ENCODE peak calls at places on chromosomes 13 and 19, in seven cellular contexts. One of them, this sample, is unnamed.

GRCh38 chr19:31280266-31281006 is 68.8 kb downstream of the TSHZ3 start:
- DNase-seq in tibial nerve: no peak
- DNase-seq in CD4-positive, alpha-beta T cell: no peak
- DNase-seq in choroid plexus epithelial cell: no peak
- DNase-seq in H1: no peak
- DNase-seq in PC-9: no peak
- DNase-seq in kidney epithelial cell: no peak
- DNase-seq in this sample: peak

GRCh38 chr13:111398715-111399299 is 78.4 kb downstream of the TEX29 start:
- DNase-seq in tibial nerve: no peak
- DNase-seq in CD4-positive, alpha-beta T cell: no peak
- DNase-seq in choroid plexus epithelial cell: no peak
- DNase-seq in H1: no peak
- DNase-seq in PC-9: no peak
- DNase-seq in kidney epithelial cell: no peak
- DNase-seq in this sample: no peak

GRCh38 chr19:30877591-30878230 is 471.5 kb downstream of the TSHZ3 start:
- DNase-seq in tibial nerve: no peak
- DNase-seq in CD4-positive, alpha-beta T cell: no peak
- DNase-seq in choroid plexus epithelial cell: no peak
- DNase-seq in H1: no peak
- DNase-seq in PC-9: no peak
- DNase-seq in kidney epithelial cell: no peak
- DNase-seq in this sample: no peak

GRCh38 chr13:91245283-91245682 is 102.2 kb upstream of the MIR17HG start:
- DNase-seq in tibial nerve: no peak
- DNase-seq in CD4-positive, alpha-beta T cell: no peak
- DNase-seq in choroid plexus epithelial cell: no peak
- DNase-seq in H1: no peak
- DNase-seq in PC-9: no peak
- DNase-seq in kidney epithelial cell: no peak
- DNase-seq in this sample: no peak

GRCh38 chr13:50080856-50081105 is 65.5 kb downstream of the KCNRG start:
- DNase-seq in tibial nerve: no peak
- DNase-seq in CD4-positive, alpha-beta T cell: no peak
- DNase-seq in choroid plexus epithelial cell: peak
- DNase-seq in H1: no peak
- DNase-seq in PC-9: no peak
- DNase-seq in kidney epithelial cell: no peak
- DNase-seq in this sample: peak

GRCh38 chr19:29554149-29554548 is 28.4 kb downstream of the VSTM2B start:
- DNase-seq in tibial nerve: no peak
- DNase-seq in CD4-positive, alpha-beta T cell: no peak
- DNase-seq in choroid plexus epithelial cell: no peak
- DNase-seq in H1: no peak
- DNase-seq in PC-9: no peak
- DNase-seq in kidney epithelial cell: no peak
- DNase-seq in this sample: no peak

GRCh38 chr13:85080726-85081125 is 718.5 kb downstream of the SLITRK6 start:
- DNase-seq in tibial nerve: no peak
- DNase-seq in CD4-positive, alpha-beta T cell: no peak
- DNase-seq in choroid plexus epithelial cell: no peak
- DNase-seq in H1: no peak
- DNase-seq in PC-9: peak
- DNase-seq in kidney epithelial cell: no peak
- DNase-seq in this sample: no peak

GRCh38 chr13:51832471-51833152 is 12.4 kb downstream of the TMEM272 start:
- DNase-seq in tibial nerve: no peak
- DNase-seq in CD4-positive, alpha-beta T cell: peak
- DNase-seq in choroid plexus epithelial cell: peak
- DNase-seq in H1: no peak
- DNase-seq in PC-9: peak
- DNase-seq in kidney epithelial cell: no peak
- DNase-seq in this sample: no peak

GRCh38 chr13:106096661-106097092 is 438.8 kb downstream of the EFNB2 start:
- DNase-seq in tibial nerve: no peak
- DNase-seq in CD4-positive, alpha-beta T cell: no peak
- DNase-seq in choroid plexus epithelial cell: no peak
- DNase-seq in H1: no peak
- DNase-seq in PC-9: peak
- DNase-seq in kidney epithelial cell: peak
- DNase-seq in this sample: peak

GRCh38 chr19:18230941-18231734 is 4.9 kb upstream of the PDE4C start:
- DNase-seq in tibial nerve: no peak
- DNase-seq in CD4-positive, alpha-beta T cell: no peak
- DNase-seq in choroid plexus epithelial cell: peak
- DNase-seq in H1: peak
- DNase-seq in PC-9: no peak
- DNase-seq in kidney epithelial cell: no peak
- DNase-seq in this sample: no peak

GRCh38 chr13:52847682-52848432 is 583 bp downstream of the PCDH8 start:
- DNase-seq in tibial nerve: no peak
- DNase-seq in CD4-positive, alpha-beta T cell: no peak
- DNase-seq in choroid plexus epithelial cell: no peak
- DNase-seq in H1: no peak
- DNase-seq in PC-9: no peak
- DNase-seq in kidney epithelial cell: no peak
- DNase-seq in this sample: no peak

GRCh38 chr13:52847322-52847681 is 1.1 kb downstream of the PCDH8 start:
- DNase-seq in tibial nerve: no peak
- DNase-seq in CD4-positive, alpha-beta T cell: no peak
- DNase-seq in choroid plexus epithelial cell: no peak
- DNase-seq in H1: no peak
- DNase-seq in PC-9: no peak
- DNase-seq in kidney epithelial cell: no peak
- DNase-seq in this sample: no peak

GRCh38 chr13:52845334-52845761 is 3.1 kb downstream of the PCDH8 start:
- DNase-seq in tibial nerve: no peak
- DNase-seq in CD4-positive, alpha-beta T cell: no peak
- DNase-seq in choroid plexus epithelial cell: no peak
- DNase-seq in H1: no peak
- DNase-seq in PC-9: no peak
- DNase-seq in kidney epithelial cell: no peak
- DNase-seq in this sample: no peak

GRCh38 chr13:52846567-52847321 is 1.7 kb downstream of the PCDH8 start:
- DNase-seq in tibial nerve: peak
- DNase-seq in CD4-positive, alpha-beta T cell: no peak
- DNase-seq in choroid plexus epithelial cell: peak
- DNase-seq in H1: peak
- DNase-seq in PC-9: no peak
- DNase-seq in kidney epithelial cell: no peak
- DNase-seq in this sample: no peak

DNA sequence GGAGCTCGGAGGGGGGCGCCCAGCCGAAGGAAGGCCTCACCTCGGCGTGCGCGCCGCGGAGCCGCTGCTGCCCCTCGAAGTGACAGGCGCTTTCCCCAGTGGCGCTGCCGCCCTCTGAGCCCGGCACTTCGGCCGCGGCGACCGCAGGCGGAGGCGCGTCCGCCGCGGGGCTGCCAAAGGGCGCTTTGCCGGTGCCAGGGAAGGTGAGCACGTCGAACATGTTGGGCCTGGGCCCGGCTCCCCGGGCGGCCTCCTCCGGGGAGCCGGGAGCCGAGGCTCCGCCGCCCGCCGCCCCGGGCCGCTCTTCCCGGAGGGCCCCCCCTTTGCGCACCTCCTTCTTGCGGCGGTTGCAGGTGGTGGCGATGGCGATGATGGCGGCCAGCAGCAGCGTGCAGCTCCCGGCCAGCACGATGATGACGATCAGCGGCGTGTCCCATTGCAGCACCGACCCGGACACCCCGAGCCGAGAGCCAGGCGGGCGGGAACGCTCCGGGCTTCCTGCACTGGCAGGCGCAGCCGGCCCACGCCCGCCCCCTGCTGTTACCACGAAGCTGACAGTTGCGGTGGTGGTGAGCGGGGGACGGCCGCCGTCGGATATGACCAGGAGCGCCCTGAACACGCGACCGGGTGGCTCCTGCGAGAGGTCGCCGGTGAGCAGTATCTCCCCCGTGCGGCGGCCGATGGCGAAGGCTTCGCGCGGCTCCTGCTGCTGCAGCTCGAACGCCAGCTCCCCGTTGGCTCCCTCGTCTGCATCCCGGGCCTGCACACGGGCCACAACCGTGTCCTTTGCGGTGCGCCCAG is 2.5 kb downstream of the PCDH8 start:
- DNase-seq in tibial nerve: no peak
- DNase-seq in CD4-positive, alpha-beta T cell: no peak
- DNase-seq in choroid plexus epithelial cell: peak
- DNase-seq in H1: peak
- DNase-seq in PC-9: no peak
- DNase-seq in kidney epithelial cell: no peak
- DNase-seq in this sample: no peak
- TF ChIP-seq CTCF in tibial nerve: no peak
- TF ChIP-seq CTCF in CD4-positive, alpha-beta T cell: no peak
- TF ChIP-seq CTCF in choroid plexus epithelial cell: peak
- TF ChIP-seq CTCF in H1: no peak
- TF ChIP-seq CTCF in PC-9: no peak
- TF ChIP-seq CTCF in kidney epithelial cell: peak
- TF ChIP-seq CTCF in this sample: peak

DNA sequence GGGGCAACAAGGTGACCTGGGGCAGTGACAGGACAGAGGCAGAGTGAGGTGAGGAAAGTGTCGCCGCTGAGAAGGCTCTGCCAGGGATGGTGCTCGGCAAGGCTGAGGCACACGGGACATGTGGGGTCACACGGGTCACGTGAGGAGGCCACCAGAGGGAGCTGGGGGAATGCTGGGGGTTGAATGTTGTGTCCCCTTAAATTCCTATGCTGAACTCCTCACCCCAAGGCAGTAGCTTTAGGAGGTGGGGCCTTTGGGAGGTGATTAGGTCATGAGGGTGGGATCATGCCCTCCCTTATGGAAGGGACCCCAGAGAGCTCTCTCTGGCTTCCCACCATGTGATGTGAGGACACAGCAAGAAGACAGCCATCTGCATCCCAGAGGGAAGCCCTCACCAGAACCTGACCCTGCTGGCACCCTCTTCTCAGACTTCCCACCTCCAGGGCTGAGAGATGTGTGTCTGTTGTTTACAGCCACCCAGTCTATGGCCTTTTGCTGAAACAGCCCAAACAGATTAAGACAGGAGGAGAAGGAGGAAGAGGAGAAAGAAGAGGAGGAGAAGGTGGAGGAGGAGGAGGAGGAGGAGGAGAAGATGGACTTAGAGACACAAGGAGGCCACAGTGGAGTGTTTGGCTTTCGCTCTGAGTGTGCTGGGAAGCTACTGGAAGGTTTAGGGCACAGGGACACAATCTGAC is 35.4 kb downstream of the RFX2 start:
- DNase-seq in tibial nerve: no peak
- DNase-seq in CD4-positive, alpha-beta T cell: no peak
- DNase-seq in choroid plexus epithelial cell: no peak
- DNase-seq in H1: no peak
- DNase-seq in PC-9: no peak
- DNase-seq in kidney epithelial cell: no peak
- DNase-seq in this sample: no peak
- TF ChIP-seq CTCF in tibial nerve: no peak
- TF ChIP-seq CTCF in CD4-positive, alpha-beta T cell: no peak
- TF ChIP-seq CTCF in choroid plexus epithelial cell: no peak
- TF ChIP-seq CTCF in H1: peak
- TF ChIP-seq CTCF in PC-9: no peak
- TF ChIP-seq CTCF in kidney epithelial cell: no peak
- TF ChIP-seq CTCF in this sample: no peak

DNA sequence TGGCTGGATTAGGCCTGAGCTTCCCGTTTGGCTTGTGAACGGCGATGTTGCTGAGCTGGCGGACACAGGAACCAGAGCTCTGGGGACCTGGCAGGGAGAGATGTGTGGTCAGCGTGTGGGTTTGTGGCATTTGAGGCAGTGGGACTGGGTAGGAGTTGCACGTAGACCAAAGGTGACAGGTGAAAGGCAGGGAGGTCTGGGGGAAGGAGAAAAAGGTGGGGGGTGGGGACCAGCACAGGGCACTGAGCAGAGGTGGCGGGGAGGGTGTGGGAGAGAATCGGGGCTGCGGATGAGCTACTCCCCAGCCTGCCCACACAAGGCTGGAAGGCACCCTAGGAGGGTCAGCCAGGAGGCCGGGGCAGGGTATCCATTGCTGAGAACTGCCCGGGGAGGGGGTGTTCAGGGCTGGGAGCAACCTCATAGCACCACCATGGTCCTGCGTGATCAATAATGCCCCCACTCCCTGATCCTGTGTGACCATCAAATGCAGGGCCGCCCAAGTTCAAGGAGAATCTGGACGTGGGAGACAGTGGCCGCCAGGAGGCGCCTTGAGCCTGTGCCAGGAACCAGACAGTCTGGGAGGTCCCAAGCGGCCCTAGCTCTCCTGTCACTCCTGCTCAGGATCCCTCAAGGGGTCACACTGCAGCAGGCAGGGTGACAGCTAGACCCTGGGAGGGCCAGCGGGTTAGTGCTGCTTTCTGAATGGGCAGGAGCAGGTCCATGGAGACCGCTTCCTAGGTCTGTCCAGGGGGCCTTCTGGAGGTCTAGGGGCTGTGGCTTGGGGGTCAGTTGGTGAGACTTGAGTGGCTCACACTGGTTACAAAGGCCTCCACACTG is 12.8 kb upstream of the SELENOW start:
- DNase-seq in tibial nerve: no peak
- DNase-seq in CD4-positive, alpha-beta T cell: peak
- DNase-seq in choroid plexus epithelial cell: peak
- DNase-seq in H1: peak
- DNase-seq in PC-9: peak
- DNase-seq in kidney epithelial cell: no peak
- DNase-seq in this sample: peak
- TF ChIP-seq CTCF in tibial nerve: peak
- TF ChIP-seq CTCF in CD4-positive, alpha-beta T cell: peak
- TF ChIP-seq CTCF in choroid plexus epithelial cell: peak
- TF ChIP-seq CTCF in H1: peak
- TF ChIP-seq CTCF in PC-9: peak
- TF ChIP-seq CTCF in kidney epithelial cell: peak
- TF ChIP-seq CTCF in this sample: peak

DNA sequence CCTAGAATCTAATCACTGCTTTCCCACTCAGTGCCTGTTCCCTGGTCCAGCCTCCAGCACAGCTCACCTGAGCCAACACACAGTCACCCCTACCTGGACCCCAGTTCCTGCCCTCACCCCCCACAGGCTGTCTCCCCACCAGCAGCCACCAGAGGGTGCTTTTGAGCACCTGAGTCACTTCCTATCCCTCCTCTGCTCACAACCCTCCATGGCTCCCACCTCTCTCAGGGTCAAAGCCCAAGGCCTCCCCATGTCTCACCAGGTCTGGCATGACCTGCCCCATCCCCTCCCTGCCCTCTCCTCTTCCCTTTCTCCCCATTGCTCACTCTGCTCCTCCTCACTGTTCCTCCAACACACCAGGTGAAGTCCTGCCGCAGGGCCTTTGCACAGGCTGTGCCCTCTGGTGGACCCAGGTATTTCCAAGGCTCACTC is 7.1 kb upstream of the DPP9 start:
- DNase-seq in tibial nerve: no peak
- DNase-seq in CD4-positive, alpha-beta T cell: peak
- DNase-seq in choroid plexus epithelial cell: no peak
- DNase-seq in H1: peak
- DNase-seq in PC-9: peak
- DNase-seq in kidney epithelial cell: no peak
- DNase-seq in this sample: no peak
- TF ChIP-seq CTCF in tibial nerve: peak
- TF ChIP-seq CTCF in CD4-positive, alpha-beta T cell: peak
- TF ChIP-seq CTCF in choroid plexus epithelial cell: peak
- TF ChIP-seq CTCF in H1: peak
- TF ChIP-seq CTCF in PC-9: peak
- TF ChIP-seq CTCF in kidney epithelial cell: peak
- TF ChIP-seq CTCF in this sample: peak

This sample was measured in bronchial epithelial cell.